ENCODE peak calls at places on chromosomes 5 and 9, in four cellular contexts. O, W, R and M are unnamed samples.

GRCh38 chr9:2242778-2243395 is 227.7 kb downstream of the SMARCA2 start:
- DNase-seq in O (no peak), W (peak), R (peak), M (no peak)

GRCh38 chr9:16505159-16505558 is 365.3 kb downstream of the BNC2 start:
- DNase-seq in O (no peak), W (no peak), R (no peak), M (no peak)

GRCh38 chr5:29795253-29795652 is 1398.2 kb upstream of the CDH6 start:
- DNase-seq in O (no peak), W (no peak), R (no peak), M (no peak)

GRCh38 chr5:7501066-7501465 is 105.1 kb downstream of the ADCY2 start:
- DNase-seq in O (no peak), W (no peak), R (no peak), M (no peak)

GRCh38 chr5:106521701-106522100 is 1149.0 kb downstream of the EFNA5 start:
- DNase-seq in O (no peak), W (no peak), R (no peak), M (no peak)

GRCh38 chr5:55850839-55851674 is at the start of gene IL31RA:
- DNase-seq in O (no peak), W (peak), R (no peak), M (no peak)

GRCh38 chr5:178231736-178232123 is 872 bp downstream of the PHYKPL start:
- DNase-seq in O (no peak), W (no peak), R (peak), M (no peak)

GRCh38 chr9:105697871-105698270 is 3.5 kb downstream of the TMEM38B start:
- DNase-seq in O (no peak), W (no peak), R (no peak), M (no peak)

GRCh38 chr5:27341342-27341741 is 303.0 kb upstream of the CDH9 start:
- DNase-seq in O (no peak), W (no peak), R (no peak), M (no peak)

GRCh38 chr5:61402244-61402823 is 70.3 kb downstream of the ZSWIM6 start:
- DNase-seq in O (no peak), W (no peak), R (no peak), M (no peak)